ENCODE peak calls at places on chromosome 22, in five cellular contexts. U is upper lobe of right lung, T is epithelial cell of esophagus, D is endodermal cell, H is chondrocyte. R is an unnamed sample.

GRCh38 chr22:21587803-21588611 is 20.5 kb downstream of the UBE2L3 start:
- DNase-seq in U (no peak), D (no peak), H (no peak), T (no peak), R (no peak)

GRCh38 chr22:49930596-49931412 is 12.4 kb downstream of the CRELD2 start:
- DNase-seq in U (peak), H (no peak), D (peak), T (peak), R (no peak)

GRCh38 chr22:22111267-22111751 is 128.7 kb upstream of the TOP3B start:
- DNase-seq in D (peak), T (peak), U (no peak), H (no peak), R (no peak)

GRCh38 chr22:25546751-25547150 is 17.7 kb upstream of the GRK3 start:
- DNase-seq in D (no peak), H (no peak), T (no peak), U (no peak), R (no peak)

GRCh38 chr22:44686873-44687600 is 15.0 kb upstream of the PRR5 start:
- DNase-seq in T (peak), H (no peak), U (no peak), D (no peak), R (no peak)

GRCh38 chr22:20750461-20751184 is 23.3 kb upstream of the SERPIND1 start:
- DNase-seq in U (peak), D (no peak), H (no peak), T (peak), R (no peak)

GRCh38 chr22:46010177-46010867 is 33.4 kb upstream of the WNT7B start:
- DNase-seq in U (peak), H (peak), D (no peak), T (peak), R (no peak)

GRCh38 chr22:18024276-18024939 is at the start of gene MICAL3:
- DNase-seq in U (peak), D (peak), T (peak), H (peak), R (peak)

GRCh38 chr22:25698986-25699385 is 43.0 kb upstream of the MYO18B start:
- DNase-seq in U (no peak), H (no peak), T (no peak), D (no peak), R (no peak)

GRCh38 chr22:41526802-41527799 is 17.2 kb downstream of the POLR3H start:
- DNase-seq in H (no peak), D (peak), U (no peak), T (peak), R (no peak)

GRCh38 chr22:22342697-22343602 is 98.4 kb downstream of the VPREB1 start:
- DNase-seq in U (peak), T (peak), D (peak), H (no peak), R (peak)

GRCh38 chr22:18954333-18954732 is 18.2 kb upstream of the PRODH start:
- DNase-seq in D (peak), T (peak), U (peak), H (peak), R (peak)

GRCh38 chr22:48884786-48885185 is 942.9 kb downstream of the BRD1 start:
- DNase-seq in H (peak), T (no peak), U (peak), D (peak), R (no peak)

GRCh38 chr22:49271831-49272230 is 555.8 kb downstream of the BRD1 start:
- DNase-seq in D (peak), H (peak), T (no peak), U (no peak), R (no peak)

GRCh38 chr22:41816241-41816640 is 15.8 kb downstream of the CCDC134 start:
- DNase-seq in H (no peak), U (no peak), T (no peak), D (no peak), R (no peak)

GRCh38 chr22:41561335-41561734 is 525 bp downstream of the CSDC2 start:
- DNase-seq in D (peak), H (no peak), T (no peak), U (no peak), R (no peak)

GRCh38 chr22:49334589-49334873 is 493.1 kb downstream of the BRD1 start:
- DNase-seq in D (no peak), H (peak), U (no peak), T (no peak), R (no peak)

GRCh38 chr22:50548046-50548912 is 2.6 kb downstream of the KLHDC7B start:
- DNase-seq in U (peak), T (no peak), D (no peak), H (no peak), R (no peak)

GRCh38 chr22:46339956-46340355 is 4.4 kb downstream of the TRMU start:
- DNase-seq in D (no peak), H (peak), U (no peak), T (no peak), R (no peak)

GRCh38 chr22:19524170-19525115 is at the start of gene CLDN5:
- DNase-seq in T (peak), H (peak), U (no peak), D (peak), R (no peak)

GRCh38 chr22:19373450-19373849 is 58.1 kb downstream of the HIRA start:
- DNase-seq in D (no peak), H (no peak), U (no peak), T (no peak), R (no peak)

GRCh38 chr22:49068861-49069260 is 758.8 kb downstream of the BRD1 start:
- DNase-seq in H (no peak), U (peak), D (no peak), T (no peak), R (no peak)

GRCh38 chr22:45688606-45689080 is 17.0 kb downstream of the ATXN10 start:
- DNase-seq in U (no peak), H (no peak), D (no peak), T (peak), R (no peak)

GRCh38 chr22:22802346-22802970 is 85.2 kb upstream of the IGLL5 start:
- DNase-seq in U (no peak), T (no peak), H (no peak), D (no peak), R (no peak)

GRCh38 chr22:25874327-25874726 is 132.3 kb downstream of the MYO18B start:
- DNase-seq in H (no peak), U (no peak), T (no peak), D (no peak), R (no peak)

GRCh38 chr22:19641254-19641982 is 72.9 kb upstream of the SEPTIN5 start:
- DNase-seq in D (peak), T (peak), U (no peak), H (no peak), R (peak)

GRCh38 chr22:35345808-35346505 is 34.9 kb upstream of the HMOX1 start:
- DNase-seq in H (no peak), D (no peak), T (no peak), U (no peak), R (no peak)

GRCh38 chr22:40058265-40058664 is 63.5 kb downstream of the FAM83F start:
- DNase-seq in H (no peak), U (no peak), D (no peak), T (no peak), R (no peak)

GRCh38 chr22:22080270-22080669 is 97.7 kb upstream of the TOP3B start:
- DNase-seq in H (no peak), T (no peak), U (no peak), D (no peak), R (no peak)

GRCh38 chr22:32475428-32476010 is 908 bp downstream of the FBXO7 start:
- DNase-seq in T (peak), U (no peak), D (peak), H (no peak), R (no peak)

GRCh38 chr22:19012308-19012990 is 76.4 kb upstream of the PRODH start:
- DNase-seq in D (no peak), H (no peak), T (no peak), U (no peak), R (no peak)

GRCh38 chr22:45764051-45764450 is 92.4 kb downstream of the ATXN10 start:
- DNase-seq in H (no peak), U (no peak), D (no peak), T (no peak), R (no peak)

GRCh38 chr22:46012881-46013281 is 35.9 kb upstream of the WNT7B start:
- DNase-seq in U (peak), T (no peak), H (peak), D (no peak), R (no peak)

GRCh38 chr22:45549739-45550138 is 47.1 kb downstream of the FBLN1 start:
- DNase-seq in H (no peak), D (no peak), U (no peak), T (peak), R (no peak)

GRCh38 chr22:45965565-45965962 is 11.4 kb downstream of the WNT7B start:
- DNase-seq in H (no peak), T (no peak), D (no peak), U (no peak), R (no peak)

GRCh38 chr22:44955102-44955501 is 54.7 kb downstream of the PHF21B start:
- DNase-seq in T (no peak), H (no peak), D (no peak), U (no peak), R (no peak)

GRCh38 chr22:40560551-40560950 is 76.0 kb downstream of the MRTFA start:
- DNase-seq in T (peak), U (no peak), D (no peak), H (no peak), R (no peak)

GRCh38 chr22:44445731-44446130 is 52.3 kb downstream of the RTL6 start:
- DNase-seq in U (peak), H (no peak), T (peak), D (no peak), R (no peak)

GRCh38 chr22:45671783-45672563 is at the start of gene ATXN10:
- DNase-seq in T (peak), U (peak), D (peak), H (peak), R (peak)

GRCh38 chr22:47515384-47516125 is 753.1 kb downstream of the TBC1D22A start:
- DNase-seq in T (no peak), U (no peak), D (no peak), H (no peak), R (no peak)
- TF ChIP-seq CTCF in T (no peak), U (no peak), D (no peak), H (peak), R (no peak)

GRCh38 chr22:38835888-38836301 is 7.9 kb downstream of the NPTXR start:
- DNase-seq in T (no peak), H (no peak), D (no peak), U (no peak), R (no peak)
- TF ChIP-seq CTCF in T (no peak), H (no peak), D (no peak), U (no peak), R (no peak)

DNA sequence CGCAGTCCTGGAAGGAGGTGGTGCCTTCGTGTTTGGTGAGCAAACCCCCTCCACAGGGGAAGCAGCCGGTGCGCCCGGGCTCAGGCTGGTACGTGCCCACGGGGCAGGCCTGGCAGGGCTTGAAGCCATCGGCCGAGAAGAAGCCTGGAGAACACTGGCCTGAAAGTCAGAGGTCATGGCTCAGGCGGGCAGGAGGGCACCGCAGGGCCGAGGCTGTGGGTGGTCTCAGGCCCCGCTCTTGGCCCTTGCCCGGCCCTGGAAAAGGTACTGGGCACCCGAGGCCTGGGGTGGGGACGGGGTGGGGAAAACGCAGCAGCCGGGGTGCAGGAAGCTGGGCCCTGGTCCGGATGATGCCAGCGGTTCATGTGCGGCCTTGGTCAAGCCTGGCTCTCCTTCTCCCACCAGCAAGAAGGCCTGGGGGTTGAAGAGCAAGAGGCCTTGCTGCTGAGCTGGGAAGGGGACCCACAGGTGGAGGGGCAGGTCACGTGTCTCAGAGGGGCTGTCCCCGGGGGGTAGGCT is 25.6 kb upstream of the TTLL12 start:
- DNase-seq in T (no peak), U (no peak), H (no peak), D (no peak), R (no peak)
- TF ChIP-seq CTCF in T (no peak), U (no peak), H (no peak), D (no peak), R (no peak)

DNA sequence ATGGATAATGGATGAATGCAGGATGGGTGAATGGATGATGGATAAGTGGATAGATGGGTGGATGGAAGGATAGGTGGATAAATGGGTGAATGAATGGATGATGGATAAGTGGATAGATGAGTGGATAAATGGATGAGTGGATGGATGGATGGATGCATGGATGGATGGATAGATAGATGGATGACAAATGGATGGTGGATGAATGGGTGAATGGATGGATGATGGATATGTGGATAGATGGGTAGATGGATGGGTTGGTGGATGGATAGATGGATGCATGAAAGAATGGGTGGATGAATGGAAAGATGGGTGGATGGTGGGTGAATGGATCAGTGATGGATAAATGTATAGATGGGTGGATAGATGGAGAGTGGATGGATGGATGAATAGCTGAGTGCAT is 564.8 kb downstream of the MIAT start:
- DNase-seq in T (no peak), U (no peak), H (no peak), D (no peak), R (no peak)
- TF ChIP-seq CTCF in T (no peak), U (no peak), H (no peak), D (no peak), R (no peak)

GRCh38 chr22:37608477-37609239 is at the start of gene GGA1:
- DNase-seq in U (peak), H (no peak), D (peak), T (peak), R (peak)
- TF ChIP-seq CTCF in U (no peak), H (no peak), D (peak), T (no peak), R (no peak)

DNA sequence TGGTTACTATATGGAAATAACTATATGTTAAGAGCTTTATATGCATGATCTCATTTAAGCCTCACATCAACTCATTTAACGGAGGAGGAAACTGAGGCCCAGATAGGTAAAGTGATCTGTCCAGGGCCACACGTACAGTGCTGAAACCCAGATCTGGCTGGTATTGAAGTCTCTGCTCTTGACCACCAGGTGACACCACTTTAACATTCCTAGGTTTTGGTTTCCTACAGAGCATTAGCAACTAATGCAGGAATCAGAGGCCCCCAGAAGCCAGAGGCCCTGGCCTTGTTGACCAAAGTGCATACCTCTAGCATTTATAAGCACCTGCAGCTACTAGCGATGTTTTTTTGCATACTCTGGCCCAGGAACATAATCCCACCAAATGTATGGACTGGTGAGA is 12.9 kb upstream of the LIMK2 start:
- DNase-seq in H (no peak), U (no peak), D (peak), T (no peak), R (no peak)
- TF ChIP-seq CTCF in H (peak), U (peak), D (peak), T (peak), R (no peak)

GRCh38 chr22:27682438-27682837 is 119.1 kb downstream of the MN1 start:
- DNase-seq in D (peak), U (no peak), H (no peak), T (no peak), R (no peak)
- TF ChIP-seq CTCF in D (peak), U (no peak), H (peak), T (peak), R (peak)

GRCh38 chr22:29320546-29320945 is 5.0 kb upstream of the RASL10A start:
- DNase-seq in U (no peak), H (no peak), T (no peak), D (no peak), R (no peak)
- TF ChIP-seq CTCF in U (no peak), H (peak), T (peak), D (peak), R (peak)

DNA sequence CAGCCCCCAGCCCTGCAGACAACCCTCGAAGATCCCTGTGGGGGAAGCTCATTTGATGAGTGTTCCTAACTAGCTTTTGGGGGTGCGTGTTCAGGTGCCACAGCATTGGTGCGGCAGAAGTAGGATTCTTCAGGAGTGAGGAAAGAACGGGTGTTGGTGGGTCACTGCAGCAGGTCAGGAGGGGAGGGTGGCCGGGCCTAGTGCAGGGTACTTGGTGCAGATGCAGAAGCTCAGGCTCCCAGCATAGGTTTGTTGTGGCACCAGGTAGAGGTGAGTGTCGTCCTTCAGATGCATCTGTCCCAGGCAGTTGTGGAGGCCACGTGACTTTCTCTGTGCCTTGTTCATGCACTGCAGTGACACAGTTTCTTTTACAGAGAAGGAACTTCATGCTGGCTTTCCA is 15.1 kb upstream of the ADORA2A start:
- DNase-seq in H (no peak), D (no peak), U (no peak), T (no peak), R (no peak)
- TF ChIP-seq CTCF in H (no peak), D (no peak), U (no peak), T (no peak), R (no peak)

GRCh38 chr22:28541137-28541536 is 138.5 kb downstream of the TTC28 start:
- DNase-seq in T (no peak), D (no peak), H (no peak), U (no peak), R (no peak)
- TF ChIP-seq CTCF in T (no peak), D (no peak), H (no peak), U (no peak), R (no peak)

R was measured in progenitor cell of endocrine pancreas.